ENCODE peak calls at places on chromosomes 12 and 14, in eight cellular contexts. N, E, T, R, S, F, J and Q are unnamed samples.

GRCh38 chr14:75323571-75323970 is 44.9 kb downstream of the FOS start:
- DNase-seq in N (no peak), E (no peak), T (peak; percentile 28), R (no peak), S (no peak), F (no peak), J (no peak), Q (no peak)

GRCh38 chr12:132493482-132494178 is 3.7 kb downstream of the FBRSL1 start:
- DNase-seq in N (no peak), E (no peak), T (no peak), R (no peak), S (no peak), F (no peak), J (no peak), Q (no peak)

GRCh38 chr14:60775296-60775695 is 40.7 kb downstream of the MNAT1 start:
- DNase-seq in N (no peak), E (no peak), T (peak; percentile 72), R (no peak), S (no peak), F (no peak), J (no peak), Q (no peak)

GRCh38 chr12:123601602-123602489 is at the start of gene DDX55:
- DNase-seq in N (peak; percentile 94), E (peak; percentile 83), T (peak; percentile 78), R (peak; percentile 68), S (peak; percentile 84), F (peak; percentile 61), J (peak; percentile 87), Q (peak; percentile 51)

GRCh38 chr12:53219956-53220856 is 11.8 kb downstream of the RARG start:
- DNase-seq in N (peak; percentile 87), E (peak; percentile 81), T (peak; percentile 27), R (peak; percentile 59), S (peak; percentile 78), F (no peak), J (peak; percentile 72), Q (no peak)

GRCh38 chr12:68403711-68404110 is 71.5 kb upstream of the MDM1 start:
- DNase-seq in N (no peak), E (no peak), T (peak; percentile 18), R (no peak), S (no peak), F (no peak), J (no peak), Q (no peak)

GRCh38 chr14:79278286-79278797 is 933.0 kb downstream of the DIO2 start:
- DNase-seq in N (no peak), E (no peak), T (no peak), R (no peak), S (no peak), F (no peak), J (no peak), Q (no peak)

GRCh38 chr14:92122351-92122677 is 545 bp downstream of the CPSF2 start:
- DNase-seq in N (no peak), E (no peak), T (peak; percentile 34), R (no peak), S (peak; percentile 11), F (no peak), J (no peak), Q (no peak)

GRCh38 chr12:14959126-14959440 is 2.3 kb downstream of the ARHGDIB start:
- DNase-seq in N (no peak), E (no peak), T (no peak), R (no peak), S (no peak), F (no peak), J (no peak), Q (no peak)

GRCh38 chr14:75982724-75983358 is 1.0 kb upstream of the TGFB3 start:
- DNase-seq in N (peak; percentile 92), E (no peak), T (peak; percentile 20), R (no peak), S (no peak), F (no peak), J (no peak), Q (no peak)

GRCh38 chr12:2976581-2976996 is 17.4 kb downstream of the TEAD4 start:
- DNase-seq in N (no peak), E (no peak), T (no peak), R (no peak), S (no peak), F (no peak), J (no peak), Q (no peak)

GRCh38 chr14:99724196-99724891 is 40.2 kb downstream of the CYP46A1 start:
- DNase-seq in N (peak; percentile 46), E (no peak), T (peak; percentile 20), R (no peak), S (no peak), F (no peak), J (no peak), Q (peak; percentile 7)

GRCh38 chr14:67705211-67705610 is 3.5 kb downstream of the RDH12 start:
- DNase-seq in N (no peak), E (no peak), T (no peak), R (no peak), S (no peak), F (no peak), J (no peak), Q (no peak)